ENCODE peak calls at places on chromosomes 2 and 18, in six cellular contexts. O is IMR-90, P is H1, M is neuronal stem cell, C is mesendoderm, H is H9. L is an unnamed sample.

GRCh38 chr2:173584676-173585453 is 230.2 kb downstream of the CDCA7 start:
- DNase-seq in O (no peak), P (no peak), M (no peak), C (no peak), H (no peak), L (no peak)

GRCh38 chr2:224712346-224712745 is 3.8 kb downstream of the CCDC195 start:
- DNase-seq in O (peak; percentile 2), P (no peak), M (no peak), C (no peak), H (no peak), L (no peak)

GRCh38 chr2:172196768-172197322 is 94.1 kb upstream of the DLX2 start:
- DNase-seq in O (peak; percentile 85), P (no peak), M (no peak), C (no peak), H (no peak), L (peak; percentile 56)

GRCh38 chr18:48765053-48765452 is 185.7 kb downstream of the SMAD7 start:
- DNase-seq in O (no peak), P (no peak), M (no peak), C (no peak), H (no peak), L (no peak)

GRCh38 chr18:54696616-54697293 is 105.7 kb downstream of the DYNAP start:
- DNase-seq in O (no peak), P (no peak), M (no peak), C (no peak), H (no peak), L (no peak)

GRCh38 chr2:137947714-137948336 is 16.4 kb upstream of the HNMT start:
- DNase-seq in O (peak; percentile 79), P (peak; percentile 65), M (peak; percentile 37), C (peak; percentile 74), H (peak; percentile 57), L (peak; percentile 66)

GRCh38 chr2:139259422-139260051 is 479.3 kb upstream of the NXPH2 start:
- DNase-seq in O (no peak), P (no peak), M (no peak), C (peak; percentile 35), H (no peak), L (no peak)

GRCh38 chr2:180519276-180519675 is 461.1 kb upstream of the UBE2E3 start:
- DNase-seq in O (peak; percentile 68), P (no peak), M (no peak), C (peak; percentile 8), H (no peak), L (peak; percentile 50)

GRCh38 chr2:207969249-207969648 is 56.1 kb downstream of the PLEKHM3 start:
- DNase-seq in O (no peak), P (no peak), M (no peak), C (no peak), H (no peak), L (no peak)

GRCh38 chr2:15116830-15117229 is 444.3 kb downstream of the NBAS start:
- DNase-seq in O (no peak), P (no peak), M (no peak), C (no peak), H (no peak), L (no peak)

GRCh38 chr18:79903787-79904356 is 47.6 kb downstream of the SLC66A2 start:
- DNase-seq in O (no peak), P (no peak), M (no peak), C (no peak), H (no peak), L (no peak)

GRCh38 chr2:6325616-6326015 is 540.1 kb downstream of the CMPK2 start:
- DNase-seq in O (no peak), P (peak; percentile 47), M (peak; percentile 33), C (no peak), H (peak; percentile 37), L (no peak)

GRCh38 chr2:239482801-239483712 is 82.2 kb upstream of the HDAC4 start:
- DNase-seq in O (no peak), P (no peak), M (no peak), C (peak; percentile 5), H (no peak), L (no peak)

GRCh38 chr2:95016616-95017307 is 8.7 kb upstream of the MAL start:
- DNase-seq in O (no peak), P (no peak), M (no peak), C (no peak), H (no peak), L (no peak)

GRCh38 chr2:47029737-47030524 is 114.3 kb upstream of the MCFD2 start:
- DNase-seq in O (peak; percentile 52), P (no peak), M (no peak), C (no peak), H (no peak), L (peak; percentile 61)

GRCh38 chr2:174776223-174776622 is 12.0 kb upstream of the CHRNA1 start:
- DNase-seq in O (no peak), P (peak; percentile 89), M (no peak), C (peak; percentile 80), H (peak; percentile 63), L (no peak)

GRCh38 chr2:111975819-111976218 is 77.4 kb downstream of the MERTK start:
- DNase-seq in O (no peak), P (no peak), M (no peak), C (no peak), H (no peak), L (peak; percentile 37)

GRCh38 chr18:24273596-24273995 is 124.0 kb downstream of the OSBPL1A start:
- DNase-seq in O (peak; percentile 44), P (no peak), M (no peak), C (no peak), H (no peak), L (no peak)

GRCh38 chr2:211751853-211752252 is 786.7 kb downstream of the ERBB4 start:
- DNase-seq in O (no peak), P (no peak), M (no peak), C (no peak), H (no peak), L (no peak)

GRCh38 chr18:12552884-12553242 is 105.0 kb downstream of the SPIRE1 start:
- DNase-seq in O (no peak), P (no peak), M (no peak), C (no peak), H (no peak), L (no peak)

GRCh38 chr2:234146087-234146826 is 95.8 kb downstream of the SPP2 start:
- DNase-seq in O (peak; percentile 86), P (no peak), M (no peak), C (no peak), H (no peak), L (peak; percentile 83)

GRCh38 chr2:237519506-237520245 is 32.6 kb downstream of the MLPH start:
- DNase-seq in O (no peak), P (no peak), M (no peak), C (no peak), H (no peak), L (no peak)

GRCh38 chr2:233437439-233437955 is 83.2 kb downstream of the DGKD start:
- DNase-seq in O (no peak), P (no peak), M (no peak), C (no peak), H (no peak), L (no peak)

DNA sequence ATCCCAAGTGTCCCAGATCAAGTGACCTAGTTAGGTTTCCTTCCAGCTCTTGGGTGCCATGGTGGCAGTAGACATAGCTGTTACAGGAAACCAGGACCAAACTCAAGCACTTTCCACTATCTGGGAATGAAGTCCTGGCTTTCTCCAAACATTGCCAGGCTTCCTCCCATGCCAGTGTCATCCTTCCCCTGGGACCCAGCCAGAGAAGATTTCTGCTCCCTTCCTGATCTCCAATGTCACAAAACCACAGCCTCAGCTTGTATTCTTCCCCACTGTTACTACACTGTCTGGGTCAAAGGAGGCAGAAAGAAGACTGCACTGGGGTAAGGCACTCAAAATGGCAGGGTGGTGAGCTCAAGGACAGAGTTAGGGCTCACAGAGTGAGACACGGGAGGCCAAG is 347.1 kb downstream of the TNS1 start:
- DNase-seq in O (no peak), P (no peak), M (no peak), C (no peak), H (no peak), L (no peak)
- H4K8ac ChIP-seq in O (peak overlapping the region; percentile 30), P (no peak overlapping the region), M (no peak overlapping the region), C (no peak overlapping the region), H (no peak overlapping the region), L (no peak overlapping the region)

GRCh38 chr2:216774180-216774579 is 78.8 kb upstream of the IGFBP5 start:
- DNase-seq in O (no peak), P (no peak), M (no peak), C (no peak), H (no peak), L (no peak)
- H4K8ac ChIP-seq in O (peak overlapping the region; percentile 30), P (no peak overlapping the region), M (no peak overlapping the region), C (no peak overlapping the region), H (no peak overlapping the region), L (peak overlapping the region; percentile 85)

DNA sequence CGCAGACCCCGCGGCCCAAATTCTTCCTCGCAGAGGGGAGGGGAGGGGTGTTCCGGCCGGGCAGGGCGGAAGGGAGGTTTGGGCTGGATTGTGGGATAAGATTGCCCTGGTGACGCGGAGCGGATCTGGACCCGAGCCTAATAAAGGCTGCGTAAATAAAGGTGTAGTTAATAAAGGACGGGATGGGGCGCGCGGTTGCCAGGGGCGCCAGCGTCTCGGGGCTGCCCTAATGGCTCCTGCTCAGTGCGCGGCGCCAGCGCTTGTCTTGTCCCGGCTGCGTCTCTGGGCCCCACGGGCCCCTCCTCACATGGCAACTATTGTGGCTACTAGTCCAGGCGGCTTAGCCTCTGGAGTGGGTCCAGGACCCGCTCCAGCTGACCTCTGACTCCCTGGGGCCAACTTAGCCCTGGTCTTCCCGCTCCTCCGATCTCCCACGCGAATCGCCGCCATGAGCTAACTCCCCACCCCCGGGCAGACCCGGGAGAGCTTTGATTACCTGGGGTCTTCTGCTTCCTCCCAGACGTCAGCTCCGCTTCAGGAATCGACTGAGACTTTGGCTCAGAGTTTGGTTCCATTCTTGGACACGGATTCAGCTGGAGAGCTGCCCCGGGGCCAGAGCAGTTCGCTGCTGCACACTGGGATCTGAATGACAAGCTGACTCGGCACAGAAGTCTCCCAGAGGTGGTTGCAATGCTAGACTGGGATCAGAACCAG is 36.5 kb downstream of the SLC25A52 start:
- DNase-seq in O (no peak), P (no peak), M (no peak), C (no peak), H (no peak), L (no peak)
- H4K8ac ChIP-seq in O (no peak overlapping the region), P (peak overlapping the region; percentile 17), M (no peak overlapping the region), C (no peak overlapping the region), H (no peak overlapping the region), L (no peak overlapping the region)

GRCh38 chr18:5414546-5414945 is 119.0 kb upstream of the ZBTB14 start:
- DNase-seq in O (no peak), P (no peak), M (peak; percentile 54), C (peak; percentile 46), H (peak; percentile 56), L (no peak)

GRCh38 chr18:5413447-5413846 is 117.9 kb upstream of the ZBTB14 start:
- DNase-seq in O (no peak), P (no peak), M (no peak), C (peak; percentile 38), H (no peak), L (peak; percentile 1)

GRCh38 chr18:5415665-5416064 is 120.1 kb upstream of the ZBTB14 start:
- DNase-seq in O (no peak), P (no peak), M (no peak), C (no peak), H (no peak), L (no peak)

GRCh38 chr18:5416112-5416511 is 120.6 kb upstream of the ZBTB14 start:
- DNase-seq in O (no peak), P (no peak), M (no peak), C (no peak), H (no peak), L (no peak)

DNA sequence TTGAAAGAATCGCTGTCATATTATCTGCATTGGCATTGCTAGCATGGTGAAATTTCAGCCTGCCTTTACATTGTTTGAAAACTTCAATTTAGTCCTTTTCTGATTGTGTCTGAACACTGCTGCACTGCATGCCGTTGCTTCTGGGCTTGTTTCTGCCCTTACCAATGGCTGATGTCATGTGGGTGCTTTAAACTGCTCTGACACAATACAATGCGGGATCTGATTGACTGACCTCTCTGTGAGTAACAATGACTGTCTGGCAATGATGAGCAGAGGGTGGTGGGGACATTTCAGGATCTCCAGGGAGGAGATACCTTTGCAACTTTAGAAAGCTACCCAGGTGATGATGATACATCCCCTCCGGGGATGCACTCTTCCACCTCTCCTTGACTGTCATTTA is 119.5 kb upstream of the ZBTB14 start:
- DNase-seq in O (no peak), P (no peak), M (no peak), C (no peak), H (no peak), L (no peak)
- H4K8ac ChIP-seq in O (no peak overlapping the region), P (no peak overlapping the region), M (no peak overlapping the region), C (no peak overlapping the region), H (no peak overlapping the region), L (no peak overlapping the region)

L was measured in mesenchymal stem cell.